ENCODE peak calls at places on chromosomes 5 and 9, in six cellular contexts. V is PC-9; L is activated CD8-positive, alpha-beta T cell treated with anti-CD3 and anti-CD28 coated beads for 36 hours; P is fibroblast of mammary gland; N is kidney; T is nephron progenitor cell. C is an unnamed sample.

GRCh38 chr9:6567140-6567591 is 78.4 kb downstream of the GLDC start:
- DNase-seq in V (peak), L (peak), P (peak), N (no peak), T (no peak), C (no peak)

GRCh38 chr5:873328-873727 is 19.3 kb downstream of the BRD9 start:
- DNase-seq in V (no peak), L (no peak), P (no peak), N (no peak), T (no peak), C (no peak)

GRCh38 chr5:2259494-2260107 is 376.9 kb upstream of the IRX4 start:
- DNase-seq in V (no peak), L (no peak), P (no peak), N (no peak), T (no peak), C (no peak)

GRCh38 chr5:10485897-10486296 is 44.2 kb downstream of the ROPN1L start:
- DNase-seq in V (no peak), L (no peak), P (no peak), N (no peak), T (no peak), C (no peak)

GRCh38 chr5:150036513-150036912 is 36.0 kb downstream of the HMGXB3 start:
- DNase-seq in V (no peak), L (no peak), P (peak), N (no peak), T (no peak), C (no peak)

GRCh38 chr5:78405820-78406750 is 45.7 kb downstream of the SCAMP1 start:
- DNase-seq in V (no peak), L (no peak), P (peak), N (no peak), T (no peak), C (no peak)

GRCh38 chr5:31962321-31962720 is 211.8 kb downstream of the GOLPH3 start:
- DNase-seq in V (no peak), L (no peak), P (no peak), N (no peak), T (no peak), C (no peak)

GRCh38 chr9:18493361-18494015 is 19.5 kb downstream of the ADAMTSL1 start:
- DNase-seq in V (no peak), L (no peak), P (peak), N (no peak), T (no peak), C (no peak)

GRCh38 chr5:72179816-72180440 is 72.7 kb downstream of the MAP1B start:
- DNase-seq in V (no peak), L (no peak), P (peak), N (no peak), T (no peak), C (no peak)

GRCh38 chr9:13064060-13064459 is 215.4 kb downstream of the MPDZ start:
- DNase-seq in V (no peak), L (no peak), P (no peak), N (no peak), T (no peak), C (no peak)

GRCh38 chr9:130393681-130394071 is 51.1 kb upstream of the ASS1 start:
- DNase-seq in V (no peak), L (no peak), P (no peak), N (no peak), T (no peak), C (no peak)

GRCh38 chr5:74009502-74009901 is 383.5 kb downstream of the ARHGEF28 start:
- DNase-seq in V (no peak), L (no peak), P (peak), N (no peak), T (no peak), C (no peak)

GRCh38 chr5:61401726-61402125 is 69.7 kb downstream of the ZSWIM6 start:
- DNase-seq in V (no peak), L (no peak), P (peak), N (no peak), T (no peak), C (no peak)

GRCh38 chr5:142014911-142015584 is 2.2 kb upstream of the GNPDA1 start:
- DNase-seq in V (peak), L (peak), P (peak), N (no peak), T (peak), C (no peak)

GRCh38 chr5:155867531-155868088 is 459.4 kb upstream of the SGCD start:
- DNase-seq in V (no peak), L (no peak), P (no peak), N (no peak), T (no peak), C (no peak)

GRCh38 chr5:115069087-115069968 is 100.4 kb downstream of the TRIM36 start:
- DNase-seq in V (no peak), L (peak), P (peak), N (no peak), T (peak), C (peak)

GRCh38 chr9:69180670-69181069 is 6.6 kb downstream of the TJP2 start:
- DNase-seq in V (peak), L (peak), P (peak), N (no peak), T (no peak), C (no peak)

GRCh38 chr5:158727771-158728311 is 371.9 kb downstream of the EBF1 start:
- DNase-seq in V (no peak), L (no peak), P (peak), N (peak), T (no peak), C (no peak)

GRCh38 chr9:124660341-124660801 is 110.7 kb downstream of the NR6A1 start:
- DNase-seq in V (peak), L (peak), P (peak), N (no peak), T (peak), C (peak)

GRCh38 chr5:28398185-28398584 is 1359.8 kb upstream of the CDH9 start:
- DNase-seq in V (no peak), L (no peak), P (no peak), N (no peak), T (no peak), C (no peak)

GRCh38 chr5:9339206-9339818 is 206.6 kb downstream of the SEMA5A start:
- DNase-seq in V (no peak), L (peak), P (no peak), N (no peak), T (peak), C (no peak)

GRCh38 chr5:108696407-108696806 is 51.3 kb upstream of the FER start:
- DNase-seq in V (no peak), L (no peak), P (no peak), N (no peak), T (no peak), C (no peak)

GRCh38 chr9:131477367-131477766 is 25.4 kb upstream of the POMT1 start:
- DNase-seq in V (no peak), L (no peak), P (no peak), N (peak), T (no peak), C (no peak)

GRCh38 chr9:128882677-128883590 is 1.0 kb downstream of the LRRC8A start:
- DNase-seq in V (no peak), L (peak), P (peak), N (peak), T (peak), C (no peak)

GRCh38 chr5:174282391-174282790 is 236.9 kb downstream of the NSG2 start:
- DNase-seq in V (no peak), L (no peak), P (no peak), N (no peak), T (no peak), C (no peak)

GRCh38 chr9:28396058-28396457 is 822.8 kb upstream of the C9orf72 start:
- DNase-seq in V (no peak), L (no peak), P (no peak), N (no peak), T (no peak), C (no peak)

GRCh38 chr9:135501261-135502167 is 1.0 kb downstream of the MRPS2 start:
- DNase-seq in V (no peak), L (peak), P (peak), N (peak), T (no peak), C (no peak)

GRCh38 chr5:157217289-157218024 is 36.8 kb downstream of the ITK start:
- DNase-seq in V (no peak), L (peak), P (no peak), N (no peak), T (no peak), C (no peak)

GRCh38 chr9:79477241-79477830 is 94.4 kb upstream of the TLE4 start:
- DNase-seq in V (no peak), L (no peak), P (no peak), N (no peak), T (no peak), C (no peak)

GRCh38 chr5:131406997-131407638 is 143.3 kb downstream of the CDC42SE2 start:
- DNase-seq in V (no peak), L (no peak), P (no peak), N (no peak), T (no peak), C (no peak)

GRCh38 chr5:424259-425110 is 18.5 kb upstream of the EXOC3 start:
- DNase-seq in V (no peak), L (no peak), P (peak), N (peak), T (no peak), C (no peak)

GRCh38 chr9:134532084-134532483 is 109.5 kb upstream of the COL5A1 start:
- DNase-seq in V (no peak), L (no peak), P (no peak), N (peak), T (no peak), C (no peak)

GRCh38 chr9:96100385-96100978 is 201.5 kb downstream of the HSD17B3 start:
- DNase-seq in V (no peak), L (peak), P (no peak), N (no peak), T (no peak), C (no peak)

GRCh38 chr9:91824591-91825339 is 125.3 kb downstream of the ROR2 start:
- DNase-seq in V (no peak), L (no peak), P (peak), N (peak), T (no peak), C (no peak)

GRCh38 chr9:109794361-109795012 is 14.5 kb downstream of the PALM2AKAP2 start:
- DNase-seq in V (no peak), L (no peak), P (peak), N (no peak), T (no peak), C (no peak)

GRCh38 chr9:120928015-120928719 is 1.6 kb upstream of the TRAF1 start:
- DNase-seq in V (no peak), L (peak), P (no peak), N (peak), T (no peak), C (no peak)

GRCh38 chr9:76827286-76828080 is 63.2 kb downstream of the PCA3 start:
- DNase-seq in V (no peak), L (no peak), P (no peak), N (no peak), T (no peak), C (no peak)

GRCh38 chr9:93257808-93258331 is 73.9 kb downstream of the WNK2 start:
- DNase-seq in V (peak), L (no peak), P (no peak), N (peak), T (no peak), C (no peak)

DNA sequence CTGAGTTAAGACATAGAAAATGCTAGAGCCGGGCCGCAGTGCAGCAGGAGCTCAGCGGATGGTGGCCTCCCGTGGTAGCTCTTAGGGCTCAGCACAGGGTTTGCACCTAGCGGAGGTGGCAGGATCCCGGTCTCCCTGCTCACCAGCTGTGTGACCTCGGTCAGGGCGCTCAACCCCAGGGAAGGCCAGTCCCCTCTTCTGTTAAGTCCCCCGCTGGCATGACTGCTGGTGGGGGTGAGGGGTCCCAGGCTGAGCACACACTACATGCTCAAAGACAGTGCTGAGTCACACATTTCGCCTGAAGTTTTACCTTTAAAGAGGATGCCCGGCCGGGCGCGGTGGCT is 39.0 kb downstream of the HRH2 start:
- DNase-seq in V (no peak), L (no peak), P (no peak), N (no peak), T (no peak), C (no peak)
- TF ChIP-seq CTCF in V (no peak), L (peak), P (no peak), N (no peak), T (no peak), C (no peak)

DNA sequence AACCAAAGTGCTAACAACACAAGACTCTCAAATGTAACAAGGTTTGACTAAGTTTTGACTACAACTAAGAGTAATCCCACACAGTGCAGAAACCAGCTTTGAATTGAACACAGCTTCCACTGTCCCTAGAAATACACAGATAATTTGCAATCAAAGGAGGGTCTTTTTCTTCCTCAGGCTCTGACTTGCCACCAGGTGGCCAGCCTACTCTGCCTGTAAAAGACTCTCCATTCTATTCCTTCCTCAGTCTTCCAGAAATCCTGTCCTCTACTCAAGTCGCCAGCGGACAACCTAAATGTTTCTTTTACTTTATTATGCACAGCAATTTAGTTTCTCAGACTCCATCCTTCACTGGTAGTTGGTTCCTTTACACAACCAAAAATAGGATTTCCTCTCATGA is 32.2 kb upstream of the MCTP1 start:
- DNase-seq in V (no peak), L (no peak), P (no peak), N (no peak), T (no peak), C (no peak)
- TF ChIP-seq CTCF in V (peak), L (no peak), P (peak), N (no peak), T (peak), C (peak)

DNA sequence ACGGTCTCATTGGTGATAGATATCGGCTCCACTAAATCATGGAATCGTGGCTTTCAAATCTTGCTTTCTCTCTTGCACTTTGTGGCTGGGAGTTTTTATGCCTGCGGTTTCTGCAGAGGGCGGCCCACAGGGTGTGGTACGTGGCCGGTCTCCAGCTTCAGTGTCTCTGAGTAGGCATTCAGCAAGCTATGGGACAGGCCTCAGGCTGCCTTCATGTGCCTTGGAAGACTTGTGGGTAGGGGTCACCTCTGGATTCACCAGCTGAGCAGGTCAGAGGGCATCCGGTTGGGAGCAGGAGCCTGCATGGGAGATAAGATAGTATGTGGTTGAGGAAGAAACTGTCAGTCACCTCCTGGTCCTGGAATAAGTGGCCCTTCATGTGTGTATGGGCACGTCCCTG is 47.7 kb downstream of the AMBP start:
- DNase-seq in V (no peak), L (no peak), P (no peak), N (no peak), T (no peak), C (no peak)
- TF ChIP-seq CTCF in V (no peak), L (no peak), P (no peak), N (no peak), T (no peak), C (no peak)

GRCh38 chr5:148554621-148555020 is 99.7 kb downstream of the HTR4 start:
- DNase-seq in V (no peak), L (no peak), P (no peak), N (no peak), T (no peak), C (no peak)
- TF ChIP-seq CTCF in V (no peak), L (no peak), P (no peak), N (no peak), T (no peak), C (no peak)

DNA sequence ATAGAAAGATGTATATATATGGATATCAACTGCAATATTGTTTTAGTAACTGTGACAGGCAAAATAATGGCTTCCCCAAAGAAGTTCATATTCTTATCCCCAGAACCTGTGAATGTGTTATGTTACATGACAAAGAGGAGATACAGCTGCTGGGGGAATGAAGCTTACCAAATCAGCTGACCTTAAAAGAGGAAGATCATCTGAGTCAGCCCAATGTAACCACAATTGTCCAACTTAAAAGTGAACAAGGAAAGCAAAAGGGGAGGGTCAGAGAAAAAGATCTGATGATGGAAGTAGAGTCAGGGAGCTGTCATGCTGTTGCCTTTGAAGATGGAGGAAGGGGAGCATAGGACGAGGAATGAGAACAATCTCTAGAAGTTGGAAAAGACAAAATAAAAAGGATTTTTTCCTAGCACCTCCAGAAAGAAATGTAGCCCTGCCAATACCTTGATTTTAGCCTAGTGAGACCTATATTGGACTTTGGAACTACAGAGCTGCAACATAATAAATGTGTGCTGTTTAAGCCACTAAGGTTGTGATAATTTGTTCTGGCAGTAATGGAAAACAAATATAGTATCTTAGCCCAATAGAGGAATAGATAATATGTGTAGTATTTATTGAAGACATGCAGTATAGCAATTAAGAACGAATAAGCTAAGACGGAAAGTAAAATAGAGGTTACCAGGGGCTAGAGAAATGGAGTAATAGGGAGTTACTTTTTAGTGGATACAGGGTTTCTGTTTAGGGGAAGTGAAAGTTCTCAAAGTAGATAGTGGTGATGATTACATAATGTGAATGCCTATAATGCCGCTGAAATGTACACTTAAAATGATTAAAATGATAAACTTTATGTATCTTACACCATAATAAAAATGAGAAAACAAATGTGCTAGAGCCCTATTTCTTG is 115.9 kb downstream of the PIK3R1 start:
- DNase-seq in V (no peak), L (no peak), P (peak), N (no peak), T (no peak), C (no peak)
- TF ChIP-seq CTCF in V (no peak), L (no peak), P (no peak), N (no peak), T (no peak), C (no peak)

GRCh38 chr5:58460727-58461286 is 921 bp upstream of the PLK2 start:
- DNase-seq in V (peak), L (peak), P (peak), N (no peak), T (peak), C (peak)

GRCh38 chr5:58462154-58462553 is 2.3 kb upstream of the PLK2 start:
- DNase-seq in V (no peak), L (no peak), P (no peak), N (no peak), T (no peak), C (no peak)

GRCh38 chr5:58459860-58460726 is at the start of gene PLK2:
- DNase-seq in V (peak), L (peak), P (peak), N (peak), T (peak), C (peak)

GRCh38 chr5:58459276-58459859 is 518 bp downstream of the PLK2 start:
- DNase-seq in V (no peak), L (no peak), P (no peak), N (no peak), T (no peak), C (peak)

DNA sequence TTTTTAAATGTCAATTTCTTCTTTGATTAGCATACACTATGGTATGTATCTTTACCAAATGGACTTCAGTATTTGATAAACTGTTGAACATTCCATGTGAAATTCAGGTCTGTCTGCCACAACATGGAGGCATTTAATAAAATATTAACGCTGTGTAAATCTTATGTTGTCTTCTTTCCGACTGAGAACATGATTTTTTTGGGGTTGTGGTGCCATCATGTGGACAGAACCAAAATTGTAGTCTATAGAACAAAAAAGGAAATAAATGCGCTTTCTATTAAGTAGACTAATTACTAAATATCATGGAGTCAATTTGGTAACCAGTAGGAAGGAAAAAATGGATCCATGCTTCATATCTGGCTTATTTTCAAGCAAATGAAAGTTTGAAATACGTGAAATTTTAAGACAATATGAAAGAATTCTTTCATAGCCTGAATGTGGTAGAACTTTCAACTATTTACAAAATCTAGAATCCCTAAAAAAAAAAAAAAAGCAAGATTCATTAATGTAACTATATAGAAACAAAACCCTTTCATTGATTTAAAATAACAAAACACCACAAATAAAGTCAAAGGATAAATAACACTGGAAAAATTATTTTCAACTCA is 2.8 kb upstream of the PLK2 start:
- DNase-seq in V (peak), L (peak), P (peak), N (no peak), T (peak), C (no peak)
- TF ChIP-seq CTCF in V (peak), L (peak), P (peak), N (peak), T (peak), C (peak)